ENCODE peak calls at places on chromosomes 2 and 18, in five cellular contexts. One of them, this sample, is unnamed.
A peak's percentile ranks its signal among the peaks of the same experiment; 100 is the strongest.

GRCh38 chr2:63834401-63834800 is 7.3 kb upstream of the UGP2 start:
- DNase-seq in dermis blood vessel endothelial cell: no peak
- DNase-seq in activated effector memory CD4-positive, alpha-beta T cell treated with anti-CD3 and anti-CD28 coated beads, Interleukin-2, amount 50 U/mL, for 16 hours: no peak
- DNase-seq in T1000: no peak
- DNase-seq in kidney: no peak
- DNase-seq in this sample: no peak

GRCh38 chr2:167543721-167544120 is 655.4 kb downstream of the XIRP2 start:
- DNase-seq in activated effector memory CD4-positive, alpha-beta T cell treated with anti-CD3 and anti-CD28 coated beads, Interleukin-2, amount 50 U/mL, for 16 hours: no peak
- DNase-seq in T1000: no peak
- DNase-seq in kidney: no peak
- DNase-seq in dermis blood vessel endothelial cell: no peak
- DNase-seq in this sample: no peak

GRCh38 chr2:147204102-147204501 is 640.7 kb upstream of the ACVR2A start:
- DNase-seq in activated effector memory CD4-positive, alpha-beta T cell treated with anti-CD3 and anti-CD28 coated beads, Interleukin-2, amount 50 U/mL, for 16 hours: no peak
- DNase-seq in kidney: no peak
- DNase-seq in dermis blood vessel endothelial cell: no peak
- DNase-seq in T1000: no peak
- DNase-seq in this sample: no peak

GRCh38 chr2:196742685-196743084 is 56.8 kb downstream of the GTF3C3 start:
- DNase-seq in dermis blood vessel endothelial cell: no peak
- DNase-seq in activated effector memory CD4-positive, alpha-beta T cell treated with anti-CD3 and anti-CD28 coated beads, Interleukin-2, amount 50 U/mL, for 16 hours: no peak
- DNase-seq in kidney: no peak
- DNase-seq in T1000: no peak
- DNase-seq in this sample: no peak

GRCh38 chr2:181813963-181814565 is 77.5 kb upstream of the ITPRID2 start:
- DNase-seq in T1000: no peak
- DNase-seq in dermis blood vessel endothelial cell: peak; percentile 76
- DNase-seq in activated effector memory CD4-positive, alpha-beta T cell treated with anti-CD3 and anti-CD28 coated beads, Interleukin-2, amount 50 U/mL, for 16 hours: no peak
- DNase-seq in kidney: no peak
- DNase-seq in this sample: peak; percentile 16

GRCh38 chr2:182694189-182694588 is 21.9 kb upstream of the DNAJC10 start:
- DNase-seq in activated effector memory CD4-positive, alpha-beta T cell treated with anti-CD3 and anti-CD28 coated beads, Interleukin-2, amount 50 U/mL, for 16 hours: no peak
- DNase-seq in dermis blood vessel endothelial cell: no peak
- DNase-seq in kidney: no peak
- DNase-seq in T1000: no peak
- DNase-seq in this sample: no peak

GRCh38 chr2:199315299-199316179 is 142.2 kb downstream of the SATB2 start:
- DNase-seq in T1000: no peak
- DNase-seq in dermis blood vessel endothelial cell: peak; percentile 28
- DNase-seq in kidney: no peak
- DNase-seq in activated effector memory CD4-positive, alpha-beta T cell treated with anti-CD3 and anti-CD28 coated beads, Interleukin-2, amount 50 U/mL, for 16 hours: no peak
- DNase-seq in this sample: peak; percentile 61

GRCh38 chr2:217837001-217837491 is 165.7 kb downstream of the TNS1 start:
- DNase-seq in dermis blood vessel endothelial cell: no peak
- DNase-seq in kidney: peak; percentile 85
- DNase-seq in T1000: no peak
- DNase-seq in activated effector memory CD4-positive, alpha-beta T cell treated with anti-CD3 and anti-CD28 coated beads, Interleukin-2, amount 50 U/mL, for 16 hours: no peak
- DNase-seq in this sample: peak; percentile 64

GRCh38 chr2:234841321-234842015 is 110.3 kb upstream of the SH3BP4 start:
- DNase-seq in kidney: no peak
- DNase-seq in dermis blood vessel endothelial cell: peak; percentile 20
- DNase-seq in T1000: no peak
- DNase-seq in activated effector memory CD4-positive, alpha-beta T cell treated with anti-CD3 and anti-CD28 coated beads, Interleukin-2, amount 50 U/mL, for 16 hours: no peak
- DNase-seq in this sample: no peak

GRCh38 chr2:222424281-222424728 is at the start of gene SGPP2:
- DNase-seq in kidney: peak; percentile 88
- DNase-seq in activated effector memory CD4-positive, alpha-beta T cell treated with anti-CD3 and anti-CD28 coated beads, Interleukin-2, amount 50 U/mL, for 16 hours: peak; percentile 78
- DNase-seq in T1000: no peak
- DNase-seq in dermis blood vessel endothelial cell: no peak
- DNase-seq in this sample: peak; percentile 82

GRCh38 chr2:236531991-236532390 is 37.6 kb upstream of the ACKR3 start:
- DNase-seq in kidney: no peak
- DNase-seq in T1000: no peak
- DNase-seq in activated effector memory CD4-positive, alpha-beta T cell treated with anti-CD3 and anti-CD28 coated beads, Interleukin-2, amount 50 U/mL, for 16 hours: no peak
- DNase-seq in dermis blood vessel endothelial cell: no peak
- DNase-seq in this sample: no peak

GRCh38 chr2:17482651-17483050 is 35.6 kb downstream of the RAD51AP2 start:
- DNase-seq in activated effector memory CD4-positive, alpha-beta T cell treated with anti-CD3 and anti-CD28 coated beads, Interleukin-2, amount 50 U/mL, for 16 hours: no peak
- DNase-seq in T1000: no peak
- DNase-seq in kidney: no peak
- DNase-seq in dermis blood vessel endothelial cell: no peak
- DNase-seq in this sample: no peak

GRCh38 chr2:71861186-71862160 is 286.2 kb downstream of the CYP26B1 start:
- DNase-seq in T1000: no peak
- DNase-seq in dermis blood vessel endothelial cell: no peak
- DNase-seq in activated effector memory CD4-positive, alpha-beta T cell treated with anti-CD3 and anti-CD28 coated beads, Interleukin-2, amount 50 U/mL, for 16 hours: no peak
- DNase-seq in kidney: no peak
- DNase-seq in this sample: no peak

GRCh38 chr2:203804070-203804469 is 63.5 kb upstream of the CTLA4 start:
- DNase-seq in kidney: no peak
- DNase-seq in T1000: peak; percentile 73
- DNase-seq in dermis blood vessel endothelial cell: peak; percentile 26
- DNase-seq in activated effector memory CD4-positive, alpha-beta T cell treated with anti-CD3 and anti-CD28 coated beads, Interleukin-2, amount 50 U/mL, for 16 hours: peak; percentile 66
- DNase-seq in this sample: no peak

GRCh38 chr18:48575301-48575657 is 36.4 kb downstream of the CTIF start:
- DNase-seq in activated effector memory CD4-positive, alpha-beta T cell treated with anti-CD3 and anti-CD28 coated beads, Interleukin-2, amount 50 U/mL, for 16 hours: no peak
- DNase-seq in dermis blood vessel endothelial cell: no peak
- DNase-seq in kidney: no peak
- DNase-seq in T1000: no peak
- DNase-seq in this sample: no peak

GRCh38 chr2:128607981-128608506 is 289.4 kb upstream of the HS6ST1 start:
- DNase-seq in activated effector memory CD4-positive, alpha-beta T cell treated with anti-CD3 and anti-CD28 coated beads, Interleukin-2, amount 50 U/mL, for 16 hours: peak; percentile 38
- DNase-seq in T1000: no peak
- DNase-seq in dermis blood vessel endothelial cell: no peak
- DNase-seq in kidney: peak; percentile 89
- DNase-seq in this sample: no peak

GRCh38 chr2:237432484-237433092 is 18.6 kb upstream of the COL6A3 start:
- DNase-seq in dermis blood vessel endothelial cell: peak; percentile 6
- DNase-seq in kidney: no peak
- DNase-seq in activated effector memory CD4-positive, alpha-beta T cell treated with anti-CD3 and anti-CD28 coated beads, Interleukin-2, amount 50 U/mL, for 16 hours: peak; percentile 93
- DNase-seq in T1000: peak; percentile 94
- DNase-seq in this sample: no peak